ENCODE peak calls at places on chromosomes 13 and 19, in seven cellular contexts. Z is heart right ventricle, Q is breast epithelium, A is HCT116, D is lung, T is hepatocyte, B is HAP-1. P is an unnamed sample. For H3K27me3 and H3K4me1, the result is how much of the 10 kb centered on the place peaks cover.

GRCh38 chr19:23698711-23699520 is 11.9 kb upstream of the ZNF675 start:
- DNase-seq in T (peak), D (no peak), Z (no peak), A (no peak), Q (peak), B (no peak), P (peak)

GRCh38 chr13:42277618-42278276 is 5.8 kb downstream of the AKAP11 start:
- DNase-seq in D (no peak), Z (no peak), A (no peak), Q (no peak), B (no peak), T (no peak), P (no peak)

GRCh38 chr13:67119481-67119883 is 110.7 kb downstream of the PCDH9 start:
- DNase-seq in B (no peak), A (peak), Q (no peak), T (no peak), D (no peak), Z (no peak), P (no peak)

GRCh38 chr19:10315335-10316214 is at the start of gene FDX2:
- DNase-seq in A (peak), B (peak), D (peak), Q (peak), T (peak), Z (peak), P (peak)

GRCh38 chr19:6279620-6279930 is 200 bp downstream of the MLLT1 start:
- DNase-seq in T (no peak), B (no peak), Q (no peak), Z (no peak), D (no peak), A (no peak), P (no peak)

GRCh38 chr19:48746738-48747575 is at the start of gene IZUMO1:
- DNase-seq in B (no peak), D (peak), Q (no peak), A (peak), Z (peak), T (peak), P (peak)

GRCh38 chr13:20772401-20773131 is 1.2 kb downstream of the EEF1AKMT1 start:
- DNase-seq in T (no peak), Q (no peak), A (no peak), D (no peak), B (no peak), Z (no peak), P (no peak)

GRCh38 chr19:45400192-45400591 is 4.7 kb downstream of the PPP1R13L start:
- DNase-seq in Q (peak), B (no peak), T (peak), Z (no peak), A (no peak), D (no peak), P (no peak)

GRCh38 chr13:36275190-36276002 is 22.2 kb downstream of the CCDC169 start:
- DNase-seq in A (no peak), Q (no peak), Z (no peak), T (peak), B (peak), D (no peak), P (no peak)

GRCh38 chr13:80413611-80414010 is 72.7 kb upstream of the SPRY2 start:
- DNase-seq in Q (no peak), D (no peak), B (no peak), Z (no peak), T (no peak), A (no peak), P (no peak)

GRCh38 chr13:29858231-29858630 is 7.8 kb upstream of the UBL3 start:
- DNase-seq in D (no peak), A (no peak), Z (no peak), T (no peak), B (no peak), Q (no peak), P (no peak)

GRCh38 chr13:45564108-45564507 is 51.4 kb downstream of the ERICH6B start:
- DNase-seq in T (peak), D (peak), B (no peak), A (no peak), Q (no peak), Z (no peak), P (no peak)

GRCh38 chr19:10346509-10346908 is 7.1 kb upstream of the ICAM3 start:
- DNase-seq in Q (no peak), D (peak), T (no peak), Z (no peak), A (no peak), B (no peak), P (no peak)

GRCh38 chr13:44312898-44313551 is 60.6 kb upstream of the SERP2 start:
- DNase-seq in T (no peak), A (peak), Z (no peak), Q (no peak), B (no peak), D (no peak), P (no peak)

GRCh38 chr19:38425810-38426466 is at the start of gene RASGRP4:
- DNase-seq in Z (peak), Q (no peak), B (no peak), T (no peak), A (no peak), D (no peak), P (no peak)

GRCh38 chr13:45728759-45729158 is 26.6 kb downstream of the CBY2 start:
- DNase-seq in Z (no peak), T (peak), D (no peak), B (peak), A (peak), Q (no peak), P (no peak)

GRCh38 chr19:41696402-41697197 is 8.5 kb upstream of the CEACAM7 start:
- DNase-seq in T (no peak), D (no peak), B (no peak), Q (no peak), Z (no peak), A (no peak), P (peak)

GRCh38 chr13:114100446-114101320 is 31.7 kb downstream of the RASA3 start:
- DNase-seq in B (no peak), A (no peak), D (no peak), Z (peak), T (no peak), Q (no peak), P (no peak)

GRCh38 chr19:28242317-28242927 is 970.5 kb downstream of the UQCRFS1 start:
- DNase-seq in Q (no peak), Z (no peak), A (no peak), T (peak), B (no peak), D (no peak), P (no peak)

GRCh38 chr19:45444318-45445041 is 20.8 kb upstream of the ERCC1 start:
- DNase-seq in Z (peak), D (peak), A (no peak), B (peak), Q (peak), T (peak), P (peak)

GRCh38 chr13:31115616-31116015 is 46.1 kb downstream of the HSPH1 start:
- DNase-seq in Z (no peak), D (no peak), A (no peak), Q (no peak), T (no peak), B (no peak), P (no peak)

GRCh38 chr13:106001443-106001842 is 534.0 kb downstream of the EFNB2 start:
- DNase-seq in D (no peak), A (no peak), B (no peak), Z (no peak), Q (no peak), T (no peak), P (no peak)

GRCh38 chr19:9586764-9587163 is 2.5 kb upstream of the ZNF121 start:
- DNase-seq in Q (peak), Z (peak), A (peak), D (peak), B (peak), T (peak), P (peak)

GRCh38 chr13:108957369-108958012 is 328.1 kb downstream of the MYO16 start:
- DNase-seq in B (no peak), Z (no peak), T (peak), Q (no peak), D (no peak), A (peak), P (no peak)

GRCh38 chr19:10474962-10475451 is 28.1 kb downstream of the KEAP1 start:
- DNase-seq in T (no peak), B (no peak), D (no peak), Z (no peak), Q (no peak), A (no peak), P (no peak)

GRCh38 chr13:73107459-73107858 is 48.7 kb downstream of the KLF5 start:
- DNase-seq in Q (no peak), D (no peak), Z (no peak), B (peak), A (no peak), T (no peak), P (no peak)

GRCh38 chr13:99805361-99805760 is 166.2 kb downstream of the ZIC5 start:
- DNase-seq in B (no peak), D (no peak), Q (no peak), T (no peak), Z (no peak), A (no peak), P (no peak)

GRCh38 chr13:112688560-112689497 is 1.0 kb upstream of the ATP11A start:
- DNase-seq in A (no peak), D (peak), B (no peak), Q (no peak), T (no peak), Z (no peak), P (peak)

GRCh38 chr13:44117351-44117750 is 237.6 kb downstream of the LACC1 start:
- DNase-seq in Z (no peak), T (peak), A (no peak), Q (no peak), B (peak), D (no peak), P (no peak)

GRCh38 chr19:48812094-48812929 is 1.5 kb upstream of the BCAT2 start:
- DNase-seq in B (peak), A (no peak), D (peak), Q (peak), T (peak), Z (peak), P (peak)

GRCh38 chr13:44591316-44591715 is 15.2 kb upstream of the TSC22D1 start:
- DNase-seq in B (no peak), Z (no peak), T (no peak), D (no peak), A (no peak), Q (no peak), P (no peak)

GRCh38 chr13:78604782-78605611 is 1.6 kb upstream of the POU4F1 start:
- DNase-seq in T (no peak), Q (no peak), D (no peak), Z (no peak), B (no peak), A (no peak), P (no peak)
- H3K27me3 ChIP-seq in T (half or more), Q (half or more), D (under half), Z (half or more), B (under half), A (under half), P (half or more)

DNA sequence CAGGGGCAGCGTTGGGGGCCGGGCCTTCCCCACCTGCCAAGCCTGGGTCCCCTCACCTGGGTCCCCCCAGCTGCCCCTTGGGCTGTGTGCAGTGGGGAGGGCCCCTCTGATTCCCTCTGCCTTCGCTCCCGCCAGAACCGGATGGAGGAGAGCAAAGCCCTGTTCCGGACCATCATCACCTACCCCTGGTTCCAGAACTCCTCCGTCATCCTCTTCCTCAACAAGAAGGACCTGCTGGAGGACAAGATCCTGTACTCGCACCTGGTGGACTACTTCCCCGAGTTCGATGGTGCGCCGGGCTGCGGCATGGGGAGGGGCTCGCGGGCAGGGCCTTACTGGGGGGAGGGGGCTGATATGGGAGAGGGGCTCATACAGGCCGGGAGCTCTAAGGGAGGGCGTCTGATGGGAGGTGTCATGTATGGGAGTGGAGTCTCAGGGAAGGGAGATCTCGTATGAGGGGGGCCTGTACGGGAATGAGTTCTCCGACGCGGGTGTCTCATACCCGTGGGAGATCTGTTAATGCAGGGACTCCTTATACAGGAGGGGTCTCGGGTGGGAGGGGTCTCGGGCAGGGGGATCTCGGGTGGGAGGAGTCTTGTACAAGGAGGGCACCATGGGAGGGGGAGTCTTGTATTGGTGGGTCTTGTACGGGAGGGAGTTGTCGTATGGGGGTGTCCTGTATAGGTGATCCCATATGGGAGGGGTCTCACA is 16.6 kb upstream of the GNA15 start:
- DNase-seq in T (no peak), A (no peak), Q (no peak), Z (no peak), B (no peak), D (no peak), P (no peak)
- H3K4me1 ChIP-seq in T (under half), A (under half), Q (under half), Z (under half), B (under half), D (under half), P (under half)

DNA sequence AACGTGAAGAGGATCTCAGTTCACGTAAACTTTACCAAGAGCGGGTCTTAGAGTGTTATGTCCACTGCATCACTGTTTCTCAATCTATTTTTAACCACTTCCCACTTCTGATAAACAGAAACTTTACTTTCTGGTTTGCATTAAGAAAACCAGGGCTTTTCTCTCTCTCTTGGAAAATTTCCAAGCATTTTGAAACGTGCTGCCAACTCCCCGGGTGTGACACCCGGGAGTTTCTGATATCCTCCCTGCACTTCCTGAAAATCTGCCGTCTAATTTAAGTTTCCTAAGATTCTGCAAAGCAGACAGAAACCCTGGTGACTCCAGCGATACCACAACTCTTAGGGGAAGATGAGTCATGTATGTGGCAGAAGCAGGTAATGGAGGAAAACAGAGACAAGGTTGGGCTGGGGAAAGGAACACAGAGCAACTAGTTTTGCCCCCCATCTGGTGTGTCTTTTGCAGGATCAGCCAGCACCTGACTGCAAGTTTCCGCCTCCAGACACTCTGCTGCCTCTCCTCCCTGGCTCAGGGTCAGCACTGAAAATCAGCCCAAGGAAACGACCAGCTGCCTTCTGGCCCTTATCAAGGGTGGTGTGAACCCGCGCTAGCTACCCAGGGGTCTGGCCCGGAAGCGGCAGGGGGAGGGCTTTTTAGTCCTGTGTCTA is 11.4 kb upstream of the FFAR2 start:
- DNase-seq in B (no peak), Q (no peak), Z (no peak), D (no peak), A (no peak), T (peak), P (peak)
- H3K27me3 ChIP-seq in B (under half), Q (under half), Z (under half), D (under half), A (under half), T (under half), P (under half)

DNA sequence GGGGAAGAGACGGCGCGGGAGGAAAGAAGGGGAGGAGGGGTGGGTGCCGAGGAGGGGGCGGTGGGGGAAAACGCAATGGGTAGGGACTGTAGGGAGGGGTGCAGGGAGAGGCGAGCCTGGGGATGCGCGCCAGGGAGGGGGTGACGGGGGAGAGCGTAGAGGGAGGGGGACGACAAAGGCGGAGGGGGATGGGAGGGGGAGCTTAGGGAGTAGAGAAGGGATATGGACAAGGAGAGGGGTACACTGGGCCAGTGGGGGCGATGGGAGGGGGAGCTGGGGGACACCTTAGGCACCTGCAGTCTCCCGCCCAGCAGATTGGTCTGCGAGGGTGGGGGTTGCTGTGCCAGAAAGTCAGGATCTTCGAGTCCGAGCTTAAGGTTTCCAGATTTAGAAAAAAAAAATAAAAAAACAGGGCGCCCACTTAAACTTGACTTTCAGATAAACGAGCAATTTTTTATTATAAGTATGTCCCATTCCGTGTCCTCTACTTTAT is 15.7 kb downstream of the CCDC124 start:
- DNase-seq in T (no peak), A (no peak), Z (no peak), D (no peak), B (no peak), Q (no peak), P (no peak)
- H3K4me1 ChIP-seq in T (under half), A (under half), Z (under half), D (under half), B (under half), Q (under half), P (half or more)